ENCODE peak calls at places on chromosomes 3 and 15, in six cellular contexts. G is stomach, S is endothelial cell of umbilical vein, D is H54, E is adrenal gland, B is gastrocnemius medialis. C is an unnamed sample.

GRCh38 chr3:12662593-12663310 is 1.2 kb downstream of the RAF1 start:
- DNase-seq in G (peak; percentile 48), S (peak; percentile 58), D (no peak), E (peak; percentile 50), B (peak; percentile 72), C (peak; percentile 71)

GRCh38 chr3:150083653-150084037 is 113.0 kb upstream of the PFN2 start:
- DNase-seq in G (no peak), S (no peak), D (no peak), E (no peak), B (no peak), C (no peak)

GRCh38 chr3:169604568-169604967 is 58.9 kb downstream of the MECOM start:
- DNase-seq in G (no peak), S (no peak), D (no peak), E (no peak), B (no peak), C (no peak)

GRCh38 chr15:63981596-63982320 is 64.5 kb downstream of the DAPK2 start:
- DNase-seq in G (no peak), S (no peak), D (no peak), E (no peak), B (no peak), C (no peak)

GRCh38 chr3:166284994-166285393 is 447.8 kb upstream of the BCHE start:
- DNase-seq in G (no peak), S (peak; percentile 13), D (no peak), E (no peak), B (no peak), C (no peak)

GRCh38 chr15:63559753-63560152 is 37.4 kb upstream of the FBXL22 start:
- DNase-seq in G (no peak), S (no peak), D (no peak), E (no peak), B (no peak), C (no peak)

GRCh38 chr3:43919067-43919466 is 228.3 kb downstream of the ABHD5 start:
- DNase-seq in G (no peak), S (peak; percentile 33), D (no peak), E (no peak), B (no peak), C (no peak)

GRCh38 chr3:45553469-45553974 is 41.0 kb upstream of the LIMD1 start:
- DNase-seq in G (peak; percentile 49), S (peak; percentile 45), D (no peak), E (peak; percentile 40), B (peak; percentile 90), C (peak; percentile 31)

GRCh38 chr3:59839283-59839682 is 789.5 kb upstream of the CFAP20DC start:
- DNase-seq in G (no peak), S (no peak), D (no peak), E (no peak), B (no peak), C (no peak)

GRCh38 chr3:102449341-102449740 is 14.5 kb downstream of the ZPLD1 start:
- DNase-seq in G (no peak), S (no peak), D (no peak), E (no peak), B (no peak), C (no peak)

GRCh38 chr3:159824341-159824740 is 164.3 kb upstream of the IL12A start:
- DNase-seq in G (no peak), S (peak; percentile 77), D (peak; percentile 59), E (no peak), B (peak; percentile 81), C (no peak)

GRCh38 chr3:148146947-148147346 is 550.8 kb upstream of the AGTR1 start:
- DNase-seq in G (no peak), S (no peak), D (no peak), E (no peak), B (no peak), C (no peak)

GRCh38 chr15:46879067-46879770 is 838.1 kb upstream of the SEMA6D start:
- DNase-seq in G (no peak), S (no peak), D (no peak), E (no peak), B (no peak), C (no peak)

GRCh38 chr3:159453036-159453435 is 535.6 kb upstream of the IL12A start:
- DNase-seq in G (no peak), S (no peak), D (no peak), E (no peak), B (no peak), C (no peak)

GRCh38 chr15:67543348-67543718 is 830 bp downstream of the MAP2K5 start:
- DNase-seq in G (no peak), S (peak; percentile 25), D (no peak), E (peak; percentile 57), B (no peak), C (no peak)

GRCh38 chr3:15368561-15369135 is 36.3 kb upstream of the SH3BP5 start:
- DNase-seq in G (no peak), S (peak; percentile 62), D (no peak), E (no peak), B (no peak), C (no peak)

GRCh38 chr15:60784855-60785254 is 305.9 kb upstream of the ICE2 start:
- DNase-seq in G (no peak), S (no peak), D (no peak), E (no peak), B (no peak), C (no peak)

GRCh38 chr3:76111808-76112207 is 326.5 kb upstream of the ZNF717 start:
- DNase-seq in G (no peak), S (no peak), D (no peak), E (no peak), B (no peak), C (no peak)

GRCh38 chr3:123258811-123259420 is 57.2 kb downstream of the SEC22A start:
- DNase-seq in G (no peak), S (peak; percentile 75), D (no peak), E (no peak), B (no peak), C (peak; percentile 60)

GRCh38 chr15:81027200-81027599 is 26.5 kb downstream of the TLNRD1 start:
- DNase-seq in G (no peak), S (no peak), D (no peak), E (no peak), B (no peak), C (no peak)

GRCh38 chr3:13347390-13347966 is 72.6 kb downstream of the NUP210 start:
- DNase-seq in G (no peak), S (no peak), D (no peak), E (no peak), B (no peak), C (no peak)

GRCh38 chr15:93058128-93058527 is 30.9 kb downstream of the RGMA start:
- DNase-seq in G (no peak), S (no peak), D (no peak), E (no peak), B (no peak), C (no peak)

DNA sequence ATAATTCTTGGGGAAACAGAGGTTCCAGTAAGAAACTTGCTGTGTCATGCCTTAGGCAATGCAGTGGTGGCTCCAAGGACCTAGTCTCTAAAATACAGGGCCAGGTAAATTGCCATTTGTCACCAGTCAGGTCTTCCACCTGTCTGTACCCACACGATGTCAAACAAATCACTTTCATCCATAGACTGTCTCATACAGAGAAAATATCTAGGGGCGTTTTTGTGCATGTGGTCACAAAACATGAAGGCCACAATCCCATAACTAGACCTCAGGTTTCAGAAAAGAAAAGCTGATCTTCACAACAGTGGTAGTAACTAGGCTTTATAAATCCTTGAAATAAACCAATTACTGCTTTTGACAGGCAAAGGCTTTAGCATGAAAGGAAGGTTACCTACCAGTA is 92.3 kb downstream of the SLC9A9 start:
- DNase-seq in G (no peak), S (no peak), D (no peak), E (no peak), B (no peak), C (no peak)
- TF ChIP-seq POLR2A in G (no peak), S (no peak), D (no peak), E (no peak), B (no peak), C (no peak)

DNA sequence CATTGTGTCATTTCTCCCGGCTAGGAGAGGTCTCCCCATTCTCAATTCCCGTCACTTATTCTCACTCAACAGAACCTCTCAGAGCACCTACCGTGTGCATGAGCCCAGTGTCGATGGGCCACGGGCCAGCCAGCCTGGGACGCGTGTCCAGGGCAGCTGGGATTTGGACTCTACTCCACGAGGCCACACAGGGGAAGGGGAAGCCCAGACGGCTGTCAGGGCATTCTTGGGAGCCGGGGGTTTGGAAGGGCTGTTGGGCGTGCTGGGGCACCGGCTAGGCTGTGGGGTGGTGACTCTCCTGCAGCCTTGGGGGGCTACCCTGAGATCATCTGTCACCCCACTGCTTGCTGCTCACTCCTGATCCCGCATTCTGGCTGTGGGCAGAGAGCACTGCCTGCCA is 41.7 kb upstream of the PCSK6 start:
- DNase-seq in G (no peak), S (no peak), D (no peak), E (no peak), B (no peak), C (no peak)
- TF ChIP-seq POLR2A in G (no peak), S (no peak), D (no peak), E (no peak), B (no peak), C (no peak)

DNA sequence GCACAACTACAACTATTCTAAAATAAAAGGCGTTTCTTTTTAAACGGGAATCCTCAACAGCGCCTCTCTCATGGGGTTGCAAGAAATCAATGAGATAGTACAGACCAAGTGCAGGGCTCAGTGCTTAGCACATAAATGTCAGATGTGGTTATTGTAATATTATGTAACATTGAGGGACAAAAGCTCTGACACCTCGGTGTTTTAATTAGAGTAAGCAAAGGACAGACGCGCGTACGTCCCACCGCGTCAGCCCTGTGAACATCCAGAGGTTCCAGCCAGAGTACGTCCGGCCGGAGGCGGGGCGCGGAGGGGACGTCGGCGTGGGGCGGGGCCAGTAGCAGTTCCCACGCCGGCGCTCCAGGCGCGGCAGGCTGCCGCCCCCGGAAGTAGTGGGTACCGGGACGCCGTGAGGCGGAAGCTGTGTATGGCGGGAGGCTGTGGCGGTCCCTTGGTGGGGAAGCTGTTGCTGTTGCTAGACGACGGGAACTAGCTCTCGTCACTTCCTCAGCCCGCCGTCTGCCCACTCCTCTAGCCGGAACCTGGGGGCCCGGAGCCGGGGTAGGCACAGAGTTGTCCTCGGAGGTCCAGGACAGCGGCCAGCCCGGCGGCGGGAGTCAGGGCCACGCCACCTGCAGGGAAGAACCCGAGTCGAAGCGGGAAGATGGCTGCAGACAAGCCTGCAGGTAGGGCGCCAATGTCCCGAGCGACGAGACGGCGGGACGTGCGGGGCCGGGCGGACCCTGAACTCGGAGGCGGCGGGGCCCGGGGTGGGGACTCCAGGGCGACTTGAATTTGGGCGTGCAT is at the start of gene CNOT10:
- DNase-seq in G (peak; percentile 95), S (peak; percentile 95), D (peak; percentile 92), E (peak; percentile 94), B (peak; percentile 86), C (peak; percentile 95)
- TF ChIP-seq POLR2A in G (no peak), S (peak; percentile 41), D (peak; percentile 67), E (no peak), B (peak; percentile 64), C (peak; percentile 84)

GRCh38 chr15:43821505-43821904 is 3.0 kb downstream of the MFAP1 start:
- DNase-seq in G (no peak), S (no peak), D (no peak), E (no peak), B (no peak), C (no peak)
- TF ChIP-seq POLR2A in G (no peak), S (no peak), D (no peak), E (no peak), B (no peak), C (no peak)

GRCh38 chr3:115728013-115728412 is 104.7 kb downstream of the GAP43 start:
- DNase-seq in G (no peak), S (no peak), D (no peak), E (no peak), B (no peak), C (no peak)
- TF ChIP-seq POLR2A in G (no peak), S (no peak), D (no peak), E (no peak), B (no peak), C (no peak)